ENCODE peak calls at places on chromosomes 6 and 20, in seven cellular contexts. One of them, this sample, is unnamed.
A peak's percentile ranks its signal among the peaks of the same experiment; 100 is the strongest.

GRCh38 chr6:147390909-147391536 is 117.5 kb upstream of the SAMD5 start:
- DNase-seq in ELR: peak; percentile 42
- DNase-seq in pancreas: no peak
- DNase-seq in stimulated activated CD4-positive, alpha-beta T cell treated with anti-CD3 and anti-CD28 coated beads, TNF-alpha, amount 100 ng/mL, for 1 hour: no peak
- DNase-seq in activated gamma-delta T cell treated with Interleukin-2 at 50 U/mL for 16 hours: no peak
- DNase-seq in NCI-H2081: no peak
- DNase-seq in globus pallidus: peak; percentile 12
- DNase-seq in this sample: peak; percentile 24

GRCh38 chr6:47741807-47742206 is 40.0 kb upstream of the OPN5 start:
- DNase-seq in stimulated activated CD4-positive, alpha-beta T cell treated with anti-CD3 and anti-CD28 coated beads, TNF-alpha, amount 100 ng/mL, for 1 hour: no peak
- DNase-seq in ELR: peak; percentile 20
- DNase-seq in activated gamma-delta T cell treated with Interleukin-2 at 50 U/mL for 16 hours: no peak
- DNase-seq in NCI-H2081: no peak
- DNase-seq in globus pallidus: no peak
- DNase-seq in pancreas: no peak
- DNase-seq in this sample: no peak

GRCh38 chr20:1184638-1185315 is at the start of gene TMEM74B:
- DNase-seq in ELR: no peak
- DNase-seq in globus pallidus: no peak
- DNase-seq in NCI-H2081: no peak
- DNase-seq in pancreas: no peak
- DNase-seq in activated gamma-delta T cell treated with Interleukin-2 at 50 U/mL for 16 hours: no peak
- DNase-seq in stimulated activated CD4-positive, alpha-beta T cell treated with anti-CD3 and anti-CD28 coated beads, TNF-alpha, amount 100 ng/mL, for 1 hour: no peak
- DNase-seq in this sample: no peak

GRCh38 chr20:55935448-55936221 is 69.7 kb downstream of the CBLN4 start:
- DNase-seq in NCI-H2081: no peak
- DNase-seq in stimulated activated CD4-positive, alpha-beta T cell treated with anti-CD3 and anti-CD28 coated beads, TNF-alpha, amount 100 ng/mL, for 1 hour: no peak
- DNase-seq in globus pallidus: no peak
- DNase-seq in pancreas: no peak
- DNase-seq in ELR: no peak
- DNase-seq in activated gamma-delta T cell treated with Interleukin-2 at 50 U/mL for 16 hours: no peak
- DNase-seq in this sample: no peak

GRCh38 chr20:61391812-61392520 is 139.9 kb downstream of the CDH4 start:
- DNase-seq in globus pallidus: no peak
- DNase-seq in ELR: no peak
- DNase-seq in NCI-H2081: no peak
- DNase-seq in stimulated activated CD4-positive, alpha-beta T cell treated with anti-CD3 and anti-CD28 coated beads, TNF-alpha, amount 100 ng/mL, for 1 hour: no peak
- DNase-seq in activated gamma-delta T cell treated with Interleukin-2 at 50 U/mL for 16 hours: no peak
- DNase-seq in pancreas: no peak
- DNase-seq in this sample: no peak

GRCh38 chr20:13401596-13401995 is 180.5 kb downstream of the ISM1 start:
- DNase-seq in NCI-H2081: no peak
- DNase-seq in globus pallidus: no peak
- DNase-seq in pancreas: no peak
- DNase-seq in stimulated activated CD4-positive, alpha-beta T cell treated with anti-CD3 and anti-CD28 coated beads, TNF-alpha, amount 100 ng/mL, for 1 hour: no peak
- DNase-seq in activated gamma-delta T cell treated with Interleukin-2 at 50 U/mL for 16 hours: no peak
- DNase-seq in ELR: peak; percentile 25
- DNase-seq in this sample: no peak

GRCh38 chr6:24492475-24492874 is 2.3 kb upstream of the ALDH5A1 start:
- DNase-seq in stimulated activated CD4-positive, alpha-beta T cell treated with anti-CD3 and anti-CD28 coated beads, TNF-alpha, amount 100 ng/mL, for 1 hour: no peak
- DNase-seq in ELR: peak; percentile 37
- DNase-seq in pancreas: no peak
- DNase-seq in globus pallidus: no peak
- DNase-seq in activated gamma-delta T cell treated with Interleukin-2 at 50 U/mL for 16 hours: no peak
- DNase-seq in NCI-H2081: no peak
- DNase-seq in this sample: peak; percentile 26

GRCh38 chr6:44062771-44063560 is 64.3 kb downstream of the MRPL14 start:
- DNase-seq in ELR: no peak
- DNase-seq in NCI-H2081: no peak
- DNase-seq in activated gamma-delta T cell treated with Interleukin-2 at 50 U/mL for 16 hours: no peak
- DNase-seq in pancreas: no peak
- DNase-seq in globus pallidus: peak; percentile 64
- DNase-seq in stimulated activated CD4-positive, alpha-beta T cell treated with anti-CD3 and anti-CD28 coated beads, TNF-alpha, amount 100 ng/mL, for 1 hour: no peak
- DNase-seq in this sample: peak; percentile 80

GRCh38 chr6:25359191-25359861 is 80.2 kb downstream of the CARMIL1 start:
- DNase-seq in ELR: peak; percentile 67
- DNase-seq in pancreas: no peak
- DNase-seq in activated gamma-delta T cell treated with Interleukin-2 at 50 U/mL for 16 hours: no peak
- DNase-seq in stimulated activated CD4-positive, alpha-beta T cell treated with anti-CD3 and anti-CD28 coated beads, TNF-alpha, amount 100 ng/mL, for 1 hour: no peak
- DNase-seq in NCI-H2081: peak; percentile 77
- DNase-seq in globus pallidus: peak; percentile 61
- DNase-seq in this sample: no peak

GRCh38 chr6:41921712-41921998 is 356 bp downstream of the BYSL start:
- DNase-seq in pancreas: no peak
- DNase-seq in globus pallidus: no peak
- DNase-seq in ELR: peak; percentile 45
- DNase-seq in stimulated activated CD4-positive, alpha-beta T cell treated with anti-CD3 and anti-CD28 coated beads, TNF-alpha, amount 100 ng/mL, for 1 hour: no peak
- DNase-seq in activated gamma-delta T cell treated with Interleukin-2 at 50 U/mL for 16 hours: no peak
- DNase-seq in NCI-H2081: peak; percentile 42
- DNase-seq in this sample: no peak

GRCh38 chr6:156779206-156780116 is 2.3 kb downstream of the ARID1B start:
- DNase-seq in NCI-H2081: peak; percentile 35
- DNase-seq in pancreas: peak; percentile 83
- DNase-seq in stimulated activated CD4-positive, alpha-beta T cell treated with anti-CD3 and anti-CD28 coated beads, TNF-alpha, amount 100 ng/mL, for 1 hour: peak; percentile 21
- DNase-seq in ELR: peak; percentile 52
- DNase-seq in activated gamma-delta T cell treated with Interleukin-2 at 50 U/mL for 16 hours: peak; percentile 45
- DNase-seq in globus pallidus: peak; percentile 44
- DNase-seq in this sample: peak; percentile 73

GRCh38 chr20:5569021-5569420 is 181.2 kb upstream of the SHLD1 start:
- DNase-seq in globus pallidus: peak; percentile 35
- DNase-seq in activated gamma-delta T cell treated with Interleukin-2 at 50 U/mL for 16 hours: peak; percentile 44
- DNase-seq in stimulated activated CD4-positive, alpha-beta T cell treated with anti-CD3 and anti-CD28 coated beads, TNF-alpha, amount 100 ng/mL, for 1 hour: no peak
- DNase-seq in NCI-H2081: peak; percentile 51
- DNase-seq in pancreas: no peak
- DNase-seq in ELR: peak; percentile 67
- DNase-seq in this sample: peak; percentile 8

GRCh38 chr6:127366281-127367022 is 23.0 kb upstream of the ECHDC1 start:
- DNase-seq in stimulated activated CD4-positive, alpha-beta T cell treated with anti-CD3 and anti-CD28 coated beads, TNF-alpha, amount 100 ng/mL, for 1 hour: no peak
- DNase-seq in ELR: peak; percentile 97
- DNase-seq in globus pallidus: no peak
- DNase-seq in NCI-H2081: no peak
- DNase-seq in pancreas: no peak
- DNase-seq in activated gamma-delta T cell treated with Interleukin-2 at 50 U/mL for 16 hours: no peak
- DNase-seq in this sample: peak; percentile 21

This sample was measured in K562.